ENCODE peak calls at places on chromosomes 3 and 15, in four cellular contexts. E is K562, N is brain microvascular endothelial cell, Z is cardiac fibroblast. X is an unnamed sample.

GRCh38 chr15:45664451-45664850 is 29.6 kb downstream of the SQOR start:
- DNase-seq in E (no peak), N (peak), Z (peak), X (no peak)

GRCh38 chr3:23663661-23664186 is 142.0 kb upstream of the UBE2E1 start:
- DNase-seq in E (no peak), N (no peak), Z (no peak), X (no peak)

GRCh38 chr15:88708256-88709054 is 69.6 kb downstream of the ISG20 start:
- DNase-seq in E (no peak), N (peak), Z (peak), X (no peak)

GRCh38 chr3:113736548-113737089 is 9.4 kb downstream of the NAA50 start:
- DNase-seq in E (no peak), N (peak), Z (peak), X (peak)

GRCh38 chr3:157460253-157460652 is 23.6 kb downstream of the PTX3 start:
- DNase-seq in E (no peak), N (peak), Z (peak), X (no peak)

GRCh38 chr15:90598053-90598577 is 68.4 kb downstream of the CRTC3 start:
- DNase-seq in E (peak), N (no peak), Z (peak), X (no peak)

GRCh38 chr3:167184511-167184910 is 195.6 kb downstream of the ZBBX start:
- DNase-seq in E (no peak), N (no peak), Z (no peak), X (no peak)

GRCh38 chr3:94360982-94361381 is 298.1 kb downstream of the NSUN3 start:
- DNase-seq in E (no peak), N (no peak), Z (peak), X (peak)

GRCh38 chr3:101148001-101148400 is 154.8 kb upstream of the ABI3BP start:
- DNase-seq in E (peak), N (no peak), Z (no peak), X (no peak)

GRCh38 chr15:65083262-65083701 is 6.7 kb downstream of the KBTBD13 start:
- DNase-seq in E (no peak), N (no peak), Z (peak), X (peak)

GRCh38 chr15:91589360-91589759 is 264.1 kb upstream of the SLCO3A1 start:
- DNase-seq in E (no peak), N (no peak), Z (no peak), X (no peak)

GRCh38 chr3:172213765-172214358 is 174.5 kb downstream of the FNDC3B start:
- DNase-seq in E (no peak), N (no peak), Z (no peak), X (no peak)

GRCh38 chr3:98561727-98562521 is 30.1 kb downstream of the GPR15 start:
- DNase-seq in E (no peak), N (peak), Z (peak), X (no peak)

GRCh38 chr15:76289582-76289981 is 21.7 kb downstream of the ETFA start:
- DNase-seq in E (peak), N (no peak), Z (no peak), X (no peak)

GRCh38 chr3:19146685-19147650 is 1.3 kb upstream of the KCNH8 start:
- DNase-seq in E (peak), N (peak), Z (peak), X (peak)

GRCh38 chr3:129119365-129120100 is 2.1 kb downstream of the RAB43 start:
- DNase-seq in E (no peak), N (no peak), Z (no peak), X (no peak)

GRCh38 chr3:136818191-136818850 is 605 bp upstream of the SLC35G2 start:
- DNase-seq in E (peak), N (peak), Z (peak), X (no peak)

GRCh38 chr3:126659915-126660886 is 5.3 kb upstream of the TXNRD3 start:
- DNase-seq in E (no peak), N (no peak), Z (peak), X (no peak)

GRCh38 chr15:98416222-98416835 is 232.0 kb upstream of the IGF1R start:
- DNase-seq in E (no peak), N (no peak), Z (no peak), X (no peak)

GRCh38 chr3:175851541-175851940 is 992.4 kb downstream of the NAALADL2 start:
- DNase-seq in E (no peak), N (no peak), Z (no peak), X (no peak)

GRCh38 chr3:53773586-53774368 is 72.4 kb downstream of the CHDH start:
- DNase-seq in E (no peak), N (peak), Z (peak), X (peak)

GRCh38 chr15:90851114-90851513 is 17.3 kb upstream of the FURIN start:
- DNase-seq in E (no peak), N (no peak), Z (no peak), X (no peak)

GRCh38 chr3:42256135-42256819 is 9.7 kb downstream of the CCK start:
- DNase-seq in E (no peak), N (peak), Z (peak), X (peak)

GRCh38 chr15:65902373-65902772 is 33.1 kb downstream of the RAB11A start:
- DNase-seq in E (peak), N (no peak), Z (peak), X (no peak)

GRCh38 chr3:127637971-127638370 is 9.0 kb downstream of the PODXL2 start:
- DNase-seq in E (no peak), N (no peak), Z (no peak), X (no peak)

GRCh38 chr3:133933097-133934024 is 37.7 kb upstream of the RAB6B start:
- DNase-seq in E (no peak), N (no peak), Z (no peak), X (no peak)

GRCh38 chr3:146334151-146334550 is 83.2 kb upstream of the PLSCR4 start:
- DNase-seq in E (no peak), N (peak), Z (peak), X (peak)

GRCh38 chr3:129992781-129993180 is 18.3 kb downstream of the TRH start:
- DNase-seq in E (peak), N (no peak), Z (peak), X (no peak)

GRCh38 chr3:77887611-77888010 is 847.7 kb downstream of the ROBO2 start:
- DNase-seq in E (no peak), N (peak), Z (peak), X (no peak)

GRCh38 chr3:58022490-58022889 is 14.3 kb downstream of the FLNB start:
- DNase-seq in E (no peak), N (no peak), Z (no peak), X (no peak)

GRCh38 chr3:45075821-45076625 is 49.9 kb downstream of the CLEC3B start:
- DNase-seq in E (no peak), N (no peak), Z (no peak), X (no peak)

GRCh38 chr3:187783098-187783497 is 37.8 kb upstream of the BCL6 start:
- DNase-seq in E (no peak), N (peak), Z (peak), X (peak)

GRCh38 chr3:102926618-102927017 is 491.8 kb downstream of the ZPLD1 start:
- DNase-seq in E (no peak), N (no peak), Z (no peak), X (no peak)
- H3K4me3 ChIP-seq in E (no peak), N (no peak), Z (no peak), X (no peak)

GRCh38 chr3:72739521-72740466 is 108.5 kb downstream of the SHQ1 start:
- DNase-seq in E (peak), N (peak), Z (peak), X (no peak)
- H3K4me3 ChIP-seq in E (no peak), N (no peak), Z (no peak), X (no peak)

DNA sequence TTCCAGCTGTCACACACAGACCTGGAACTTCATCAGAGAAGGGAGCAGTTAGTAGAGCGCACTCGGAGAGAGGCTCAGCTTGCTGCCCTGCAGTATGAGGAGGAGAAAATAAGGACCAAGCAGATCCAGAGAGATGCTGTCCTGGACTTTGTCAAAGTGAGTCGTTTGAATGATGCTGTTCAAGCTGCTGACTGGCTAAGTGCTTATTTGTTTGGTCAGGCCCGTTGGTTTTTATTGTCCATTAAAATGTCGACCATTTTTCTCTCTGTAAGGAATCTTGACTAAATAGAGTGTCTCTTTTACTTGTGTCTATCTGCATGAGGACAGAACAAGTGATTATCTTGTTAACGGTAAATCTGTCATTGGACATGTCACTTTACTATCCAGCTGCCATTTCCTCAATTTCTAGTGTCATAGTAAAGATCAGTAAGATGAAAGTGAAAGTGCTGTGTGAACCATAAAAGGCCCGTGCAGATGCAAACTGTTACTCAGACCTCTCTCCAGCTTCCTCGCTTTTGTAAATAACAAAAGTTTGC is 56.9 kb downstream of the LRCH3 start:
- DNase-seq in E (no peak), N (no peak), Z (no peak), X (no peak)
- H3K4me3 ChIP-seq in E (no peak), N (no peak), Z (no peak), X (no peak)

GRCh38 chr15:29139540-29140459 is 129.8 kb downstream of the NSMCE3 start:
- DNase-seq in E (peak), N (peak), Z (peak), X (no peak)
- H3K4me3 ChIP-seq in E (no peak), N (peak), Z (no peak), X (no peak)